ENCODE peak calls at places on chromosome X, in five cellular contexts. E is K562, K is IMR-90, B is SK-N-SH, V is GM12878. C is an unnamed sample.

GRCh38 chrX:105653891-105654290 is 168.4 kb upstream of the NRK start:
- DNase-seq in B (no peak), K (no peak), V (no peak), E (no peak), C (no peak)

GRCh38 chrX:51852621-51853020 is 40.8 kb upstream of the MAGED1 start:
- DNase-seq in B (no peak), V (no peak), K (no peak), E (no peak), C (no peak)

GRCh38 chrX:22396408-22396807 is 123.7 kb downstream of the CBLL2 start:
- DNase-seq in B (no peak), K (peak), E (no peak), V (no peak), C (no peak)

GRCh38 chrX:42686296-42686695 is 91.7 kb downstream of the PPP1R2C start:
- DNase-seq in E (no peak), V (no peak), B (no peak), K (no peak), C (no peak)

GRCh38 chrX:134512566-134512965 is 52.6 kb downstream of the HPRT1 start:
- DNase-seq in K (peak), B (no peak), E (no peak), V (no peak), C (peak)

GRCh38 chrX:129450123-129450522 is 73.2 kb downstream of the SMARCA1 start:
- DNase-seq in B (no peak), K (no peak), E (no peak), V (no peak), C (no peak)

GRCh38 chrX:7191681-7192110 is 43.7 kb upstream of the PUDP start:
- DNase-seq in V (no peak), E (no peak), B (no peak), K (peak), C (no peak)

GRCh38 chrX:112832481-112833095 is 8.0 kb downstream of the AMOT start:
- DNase-seq in V (no peak), K (peak), B (no peak), E (no peak), C (no peak)

GRCh38 chrX:39437670-39438441 is 636.6 kb downstream of the MID1IP1 start:
- DNase-seq in E (no peak), V (no peak), B (no peak), K (no peak), C (no peak)

GRCh38 chrX:110056419-110056818 is 53.5 kb downstream of the TMEM164 start:
- DNase-seq in E (no peak), B (no peak), K (no peak), V (no peak), C (no peak)

GRCh38 chrX:20263474-20263873 is 3.2 kb downstream of the RPS6KA3 start:
- DNase-seq in V (no peak), E (no peak), K (peak), B (no peak), C (peak)

GRCh38 chrX:56726609-56727008 is 2.4 kb upstream of the NBDY start:
- DNase-seq in V (no peak), E (peak), B (peak), K (peak), C (peak)

GRCh38 chrX:22803353-22803752 is 196.4 kb upstream of the DDX53 start:
- DNase-seq in K (no peak), E (no peak), V (no peak), B (no peak), C (no peak)

GRCh38 chrX:20545538-20545937 is 278.8 kb upstream of the RPS6KA3 start:
- DNase-seq in V (no peak), K (peak), B (no peak), E (no peak), C (no peak)

GRCh38 chrX:15738686-15739016 is 581 bp downstream of the CA5B start:
- DNase-seq in E (no peak), K (no peak), B (no peak), V (no peak), C (no peak)

GRCh38 chrX:39174761-39175417 is 373.6 kb downstream of the MID1IP1 start:
- DNase-seq in V (no peak), E (no peak), B (no peak), K (no peak), C (no peak)

GRCh38 chrX:97597954-97598353 is 714.2 kb downstream of the RPA4 start:
- DNase-seq in E (no peak), V (no peak), K (no peak), B (no peak), C (no peak)

GRCh38 chrX:19344207-19344534 is 444 bp downstream of the PDHA1 start:
- DNase-seq in V (no peak), B (no peak), K (no peak), E (no peak), C (no peak)

GRCh38 chrX:133741303-133741702 is 244.1 kb downstream of the GPC3 start:
- DNase-seq in V (no peak), E (no peak), K (peak), B (no peak), C (no peak)

GRCh38 chrX:40938418-40938817 is 146.8 kb upstream of the USP9X start:
- DNase-seq in E (no peak), V (no peak), K (peak), B (no peak), C (peak)

GRCh38 chrX:153674219-153674851 is 722 bp upstream of the PNCK start:
- DNase-seq in K (no peak), V (no peak), E (no peak), B (no peak), C (no peak)

GRCh38 chrX:31356501-31357263 is 284.8 kb upstream of the FTHL17 start:
- DNase-seq in V (no peak), B (no peak), E (no peak), K (no peak), C (no peak)

GRCh38 chrX:14073561-14073960 is 43.9 kb upstream of the GEMIN8 start:
- DNase-seq in V (no peak), E (no peak), B (no peak), K (no peak), C (no peak)

GRCh38 chrX:112818114-112819012 is 22.3 kb downstream of the AMOT start:
- DNase-seq in V (no peak), K (no peak), B (no peak), E (no peak), C (no peak)

GRCh38 chrX:112081781-112082482 is 644 bp downstream of the TRPC5 start:
- DNase-seq in E (no peak), B (peak), K (no peak), V (no peak), C (no peak)

GRCh38 chrX:32084757-32085156 is 1012.9 kb upstream of the FTHL17 start:
- DNase-seq in K (no peak), B (no peak), E (no peak), V (no peak), C (no peak)

GRCh38 chrX:151174581-151175282 is 1.7 kb upstream of the GPR50 start:
- DNase-seq in B (no peak), V (no peak), K (no peak), E (peak), C (no peak)

GRCh38 chrX:21734175-21734574 is 23.7 kb downstream of the SMPX start:
- DNase-seq in K (no peak), E (no peak), V (no peak), B (no peak), C (no peak)

GRCh38 chrX:95063554-95063953 is 1389.5 kb downstream of the FAM133A start:
- DNase-seq in E (no peak), B (no peak), V (no peak), K (peak), C (no peak)

GRCh38 chrX:83658731-83659130 is 150.6 kb downstream of the POU3F4 start:
- DNase-seq in E (peak), B (peak), V (no peak), K (no peak), C (peak)
- TF ChIP-seq RCOR1 in E (no peak), B (no peak), V (no peak), K (no peak), C (no peak)

DNA sequence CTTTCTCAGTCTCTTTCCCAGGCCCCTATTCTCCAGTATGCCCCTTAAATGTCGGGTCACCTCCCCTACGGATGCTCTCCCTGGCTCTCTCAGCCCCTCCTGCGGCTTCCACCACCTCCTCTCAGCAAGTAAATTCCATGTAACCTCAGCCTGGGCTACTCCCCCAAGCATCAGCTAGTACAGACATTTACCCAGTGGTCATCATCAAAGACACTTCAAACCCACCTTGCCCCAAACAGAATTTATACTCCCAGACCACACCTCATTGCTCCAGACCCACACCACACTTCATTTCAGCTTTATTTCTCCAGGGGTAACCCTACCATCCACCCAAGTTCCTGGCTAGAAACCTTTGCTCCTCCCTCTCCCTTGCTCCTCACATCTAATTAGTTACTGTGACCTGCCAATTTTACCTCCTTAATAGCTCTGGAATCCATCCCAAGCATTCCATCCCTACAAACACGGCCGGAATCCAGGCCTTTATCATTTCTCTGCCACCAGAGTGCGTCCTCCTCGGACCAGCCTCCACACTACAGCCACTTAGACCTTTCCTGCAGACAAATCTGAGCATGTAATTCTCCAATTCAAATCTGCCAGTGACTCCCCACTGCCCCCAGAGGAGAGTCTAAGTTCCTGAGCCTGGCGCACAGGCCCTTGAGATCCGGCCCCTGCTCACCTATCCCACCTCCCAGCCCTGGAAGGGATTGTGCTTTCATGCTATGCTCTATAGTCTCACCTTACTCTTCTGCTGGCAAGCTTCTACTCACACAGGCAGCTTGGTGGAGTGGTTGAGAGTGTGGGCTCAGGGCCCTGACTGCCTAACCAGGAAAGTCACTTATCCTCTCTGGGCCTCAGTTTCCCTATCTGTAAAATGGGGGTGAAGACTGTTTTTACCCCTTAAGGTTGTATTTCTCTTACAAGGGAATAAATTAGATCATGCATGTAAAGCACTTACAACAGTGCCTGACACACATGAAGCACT is 31.4 kb downstream of the PJA1 start:
- DNase-seq in E (peak), B (peak), K (peak), V (no peak), C (peak)
- TF ChIP-seq RCOR1 in E (no peak), B (no peak), K (no peak), V (no peak), C (no peak)

GRCh38 chrX:9873360-9873759 is 87.1 kb downstream of the SHROOM2 start:
- DNase-seq in K (no peak), B (no peak), E (no peak), V (no peak), C (no peak)

GRCh38 chrX:9875801-9876200 is 89.6 kb downstream of the SHROOM2 start:
- DNase-seq in B (no peak), V (no peak), K (no peak), E (no peak), C (no peak)

GRCh38 chrX:9874483-9874882 is 88.3 kb downstream of the SHROOM2 start:
- DNase-seq in E (no peak), V (no peak), B (no peak), K (peak), C (no peak)

GRCh38 chrX:9871871-9872270 is 85.6 kb downstream of the SHROOM2 start:
- DNase-seq in V (no peak), E (no peak), B (no peak), K (peak), C (no peak)

DNA sequence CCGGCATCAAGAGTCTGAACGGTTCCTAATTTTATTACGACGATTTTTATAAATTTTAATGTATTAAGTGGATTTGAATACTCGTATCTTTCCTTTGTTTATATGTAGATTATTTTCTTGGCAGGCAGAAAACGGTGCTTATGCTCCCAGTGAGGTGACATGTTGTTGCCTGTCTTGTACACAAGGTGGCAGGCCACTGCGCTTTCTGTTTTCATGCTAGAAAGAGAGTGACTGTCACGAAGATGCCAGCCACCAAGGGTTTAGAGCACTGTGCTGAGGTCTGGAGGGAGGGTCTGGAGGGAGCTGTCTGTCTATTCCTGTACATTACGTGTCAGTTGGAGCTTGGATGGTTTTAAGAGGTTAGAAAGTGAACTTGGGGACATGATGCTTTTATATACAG is 87.7 kb downstream of the SHROOM2 start:
- DNase-seq in V (no peak), K (peak), E (peak), B (peak), C (peak)
- TF ChIP-seq RCOR1 in V (no peak), K (no peak), E (no peak), B (no peak), C (no peak)

DNA sequence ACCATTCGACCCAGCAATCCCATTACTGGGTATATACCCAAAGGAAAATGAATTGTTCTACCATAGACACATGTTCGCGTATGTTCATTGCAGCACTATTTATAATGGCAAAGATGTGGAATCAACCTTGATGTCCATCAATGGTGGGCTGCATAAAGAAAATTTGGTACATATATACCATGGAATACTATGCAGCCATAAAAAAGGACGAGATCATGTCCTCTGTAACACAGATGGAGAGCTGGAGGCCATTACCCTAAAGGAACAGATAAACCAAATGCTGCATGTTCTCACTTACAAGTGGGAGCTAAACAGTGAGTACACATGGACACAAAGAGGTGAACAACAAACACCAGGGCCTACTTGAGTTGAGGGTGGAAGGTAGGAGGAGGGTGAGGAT is 45.1 kb downstream of the SCML2 start:
- DNase-seq in E (no peak), V (no peak), K (no peak), B (no peak), C (no peak)
- TF ChIP-seq RCOR1 in E (no peak), V (no peak), K (no peak), B (no peak), C (no peak)

GRCh38 chrX:45485682-45486081 is 285.0 kb upstream of the DIPK2B start:
- DNase-seq in K (no peak), B (no peak), V (no peak), E (no peak), C (no peak)

GRCh38 chrX:45479196-45479834 is 278.6 kb upstream of the DIPK2B start:
- DNase-seq in B (no peak), V (no peak), E (no peak), K (peak), C (peak)

DNA sequence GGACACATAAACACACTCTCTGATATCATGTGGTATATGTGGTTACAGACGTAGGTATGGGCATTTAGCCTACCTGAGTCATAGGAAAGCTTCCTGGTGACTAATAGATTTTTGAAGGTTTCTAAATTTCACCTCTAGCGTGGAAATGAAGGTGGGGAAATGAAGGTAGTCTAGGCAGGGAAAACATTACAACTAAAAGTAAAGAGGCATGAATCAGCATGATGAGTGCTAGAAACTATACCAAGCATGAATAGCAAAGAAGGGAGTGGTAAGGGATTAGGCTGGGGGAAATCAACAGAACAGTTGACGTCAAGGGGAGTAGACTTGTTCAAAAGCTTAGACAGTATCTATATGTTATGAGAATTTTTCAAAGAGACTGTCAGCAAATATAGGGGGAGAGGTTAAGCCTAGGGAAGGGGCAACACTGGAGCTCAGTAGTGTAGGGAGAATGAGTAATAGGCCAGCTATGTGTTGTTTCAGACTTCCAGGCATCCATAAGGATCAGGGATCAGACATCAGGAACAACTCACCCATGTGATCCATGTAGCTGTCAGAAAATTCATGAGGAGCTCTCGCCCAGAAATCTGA is 279.3 kb upstream of the DIPK2B start:
- DNase-seq in E (no peak), V (no peak), B (no peak), K (peak), C (peak)
- TF ChIP-seq RCOR1 in E (no peak), V (no peak), B (no peak), K (no peak), C (no peak)